ENCODE peak calls at places on chromosomes 11 and 22, in eight cellular contexts. X is GM12878, V is stomach, M is tibial nerve, A is A549, Q is K562, E is transverse colon, B is suprapubic skin. G is an unnamed sample.

GRCh38 chr11:113176971-113177370 is 137.4 kb upstream of the TTC12 start:
- DNase-seq in X (no peak), V (no peak), M (no peak), A (no peak), Q (no peak), E (no peak), B (no peak), G (no peak)

GRCh38 chr11:20597137-20597923 is 2.1 kb upstream of the SLC6A5 start:
- DNase-seq in X (no peak), V (no peak), M (no peak), A (no peak), Q (no peak), E (no peak), B (no peak), G (no peak)

GRCh38 chr11:335779-336665 is 15.4 kb upstream of the IFITM3 start:
- DNase-seq in X (no peak), V (no peak), M (no peak), A (no peak), Q (peak), E (no peak), B (no peak), G (peak)

GRCh38 chr22:25746012-25746373 is 4.0 kb downstream of the MYO18B start:
- DNase-seq in X (no peak), V (no peak), M (no peak), A (no peak), Q (no peak), E (no peak), B (no peak), G (no peak)

GRCh38 chr11:6563121-6563619 is 40.2 kb downstream of the RRP8 start:
- DNase-seq in X (no peak), V (no peak), M (no peak), A (no peak), Q (peak), E (no peak), B (no peak), G (no peak)

GRCh38 chr22:22928666-22929380 is 41.2 kb downstream of the IGLL5 start:
- DNase-seq in X (peak), V (peak), M (no peak), A (no peak), Q (no peak), E (peak), B (no peak), G (no peak)

GRCh38 chr11:19311306-19312030 is 70.7 kb upstream of the E2F8 start:
- DNase-seq in X (peak), V (peak), M (peak), A (peak), Q (peak), E (peak), B (no peak), G (peak)

GRCh38 chr11:91926967-91927366 is 297.7 kb upstream of the FAT3 start:
- DNase-seq in X (no peak), V (no peak), M (no peak), A (no peak), Q (no peak), E (peak), B (no peak), G (no peak)

GRCh38 chr11:63911440-63911839 is 5.5 kb downstream of the RCOR2 start:
- DNase-seq in X (no peak), V (no peak), M (no peak), A (no peak), Q (no peak), E (no peak), B (no peak), G (no peak)

GRCh38 chr11:116840224-116840745 is 2.9 kb upstream of the APOA1 start:
- DNase-seq in X (no peak), V (no peak), M (no peak), A (no peak), Q (peak), E (no peak), B (peak), G (no peak)

GRCh38 chr11:1641096-1641495 is 11.5 kb downstream of the KRTAP5-5 start:
- DNase-seq in X (no peak), V (no peak), M (no peak), A (no peak), Q (no peak), E (no peak), B (no peak), G (no peak)

GRCh38 chr11:87038235-87038960 is 664 bp downstream of the TMEM135 start:
- DNase-seq in X (no peak), V (no peak), M (no peak), A (no peak), Q (no peak), E (no peak), B (no peak), G (no peak)

GRCh38 chr11:22169833-22170232 is 23.1 kb upstream of the ANO5 start:
- DNase-seq in X (no peak), V (no peak), M (no peak), A (no peak), Q (no peak), E (no peak), B (no peak), G (no peak)

GRCh38 chr22:44409691-44410316 is 88.2 kb downstream of the RTL6 start:
- DNase-seq in X (no peak), V (no peak), M (no peak), A (no peak), Q (no peak), E (no peak), B (peak), G (no peak)

DNA sequence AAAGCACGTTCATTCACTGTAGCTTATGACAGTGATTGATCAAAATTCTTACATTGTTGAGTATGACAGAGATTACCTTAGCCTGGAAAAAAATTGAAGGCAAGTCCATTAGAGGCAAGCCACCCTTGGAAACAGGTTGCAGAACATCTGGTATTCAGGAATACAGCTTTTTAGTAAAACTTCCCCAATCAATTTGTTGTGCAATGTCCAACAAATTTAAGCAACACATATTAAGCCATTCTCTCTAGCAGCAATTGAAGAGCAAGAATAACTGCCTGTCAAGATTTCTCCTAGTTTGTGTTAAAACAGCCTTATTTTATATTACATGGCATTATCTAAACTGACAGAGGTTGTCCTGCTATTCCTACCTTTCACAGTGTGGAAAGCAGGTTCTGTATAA is 37.0 kb downstream of the BCL2L13 start:
- DNase-seq in X (no peak), V (no peak), M (no peak), A (no peak), Q (no peak), E (no peak), B (no peak), G (no peak)
- H3K27ac ChIP-seq in X (no peak), V (no peak), M (no peak), A (no peak), Q (no peak), E (no peak), B (no peak), G (no peak)

GRCh38 chr11:111555255-111555654 is 14.7 kb downstream of the LAYN start:
- DNase-seq in X (no peak), V (no peak), M (no peak), A (no peak), Q (no peak), E (no peak), B (no peak), G (no peak)

GRCh38 chr11:111549869-111550203 is 9.3 kb downstream of the LAYN start:
- DNase-seq in X (no peak), V (no peak), M (no peak), A (no peak), Q (no peak), E (no peak), B (no peak), G (no peak)

GRCh38 chr11:111557425-111558111 is 17.0 kb downstream of the LAYN start:
- DNase-seq in X (no peak), V (no peak), M (no peak), A (no peak), Q (no peak), E (no peak), B (no peak), G (no peak)

GRCh38 chr11:111550258-111550657 is 9.7 kb downstream of the LAYN start:
- DNase-seq in X (no peak), V (no peak), M (no peak), A (no peak), Q (no peak), E (no peak), B (no peak), G (no peak)

DNA sequence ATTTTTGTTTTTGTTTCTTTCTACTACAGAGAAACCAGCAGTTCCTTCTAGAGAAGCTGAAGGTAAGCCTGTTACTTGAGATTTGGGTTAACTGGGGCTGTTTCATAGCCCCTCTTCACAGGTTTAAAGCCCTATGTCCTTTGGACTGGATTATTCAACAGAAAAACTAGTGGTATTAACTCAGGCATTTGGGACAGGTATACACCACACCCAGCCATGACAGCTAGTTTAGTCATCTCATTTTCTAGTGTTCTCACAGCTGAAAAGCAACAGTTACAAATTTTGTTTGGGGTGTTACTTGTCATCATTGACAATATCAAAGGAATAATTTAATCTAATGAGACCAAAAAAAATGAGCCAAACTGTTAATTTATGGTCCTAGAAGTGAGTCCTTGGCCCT is 14.0 kb downstream of the LAYN start:
- DNase-seq in X (no peak), V (no peak), M (no peak), A (no peak), Q (no peak), E (no peak), B (no peak), G (no peak)
- TF ChIP-seq EP300 in X (no peak), V (no peak), M (no peak), A (no peak), Q (no peak), E (no peak), B (no peak), G (no peak)

GRCh38 chr22:27136596-27136995 is 479.2 kb downstream of the MIAT start:
- DNase-seq in X (no peak), V (no peak), M (no peak), A (no peak), Q (no peak), E (no peak), B (no peak), G (no peak)

GRCh38 chr22:27133951-27134664 is 476.7 kb downstream of the MIAT start:
- DNase-seq in X (no peak), V (peak), M (no peak), A (peak), Q (peak), E (peak), B (peak), G (no peak)

GRCh38 chr22:27132896-27133500 is 475.6 kb downstream of the MIAT start:
- DNase-seq in X (no peak), V (no peak), M (no peak), A (no peak), Q (no peak), E (no peak), B (no peak), G (no peak)

GRCh38 chr22:27137809-27138400 is 480.5 kb downstream of the MIAT start:
- DNase-seq in X (no peak), V (no peak), M (no peak), A (no peak), Q (no peak), E (no peak), B (no peak), G (no peak)

GRCh38 chr22:27135582-27135981 is 478.2 kb downstream of the MIAT start:
- DNase-seq in X (no peak), V (no peak), M (no peak), A (peak), Q (no peak), E (no peak), B (no peak), G (no peak)
- H3K27ac ChIP-seq in X (no peak), V (no peak), M (peak), A (peak), Q (no peak), E (no peak), B (no peak), G (no peak)

GRCh38 chr11:66337103-66337899 is 1.1 kb upstream of the RIN1 start:
- DNase-seq in X (no peak), V (no peak), M (no peak), A (no peak), Q (no peak), E (no peak), B (no peak), G (no peak)
- TF ChIP-seq EP300 in X (no peak), V (no peak), M (no peak), A (no peak), Q (no peak), E (no peak), B (no peak), G (no peak)

GRCh38 chr22:40190501-40190900 is 12.8 kb downstream of the TNRC6B start:
- DNase-seq in X (no peak), V (peak), M (no peak), A (no peak), Q (peak), E (no peak), B (no peak), G (no peak)
- H3K27ac ChIP-seq in X (no peak), V (no peak), M (no peak), A (no peak), Q (peak), E (no peak), B (no peak), G (no peak)

GRCh38 chr11:67272327-67273259 is 6.3 kb downstream of the GRK2 start:
- DNase-seq in X (no peak), V (no peak), M (peak), A (no peak), Q (no peak), E (peak), B (peak), G (peak)
- TF ChIP-seq EP300 in X (no peak), V (no peak), M (no peak), A (no peak), Q (no peak), E (no peak), B (no peak), G (no peak)

DNA sequence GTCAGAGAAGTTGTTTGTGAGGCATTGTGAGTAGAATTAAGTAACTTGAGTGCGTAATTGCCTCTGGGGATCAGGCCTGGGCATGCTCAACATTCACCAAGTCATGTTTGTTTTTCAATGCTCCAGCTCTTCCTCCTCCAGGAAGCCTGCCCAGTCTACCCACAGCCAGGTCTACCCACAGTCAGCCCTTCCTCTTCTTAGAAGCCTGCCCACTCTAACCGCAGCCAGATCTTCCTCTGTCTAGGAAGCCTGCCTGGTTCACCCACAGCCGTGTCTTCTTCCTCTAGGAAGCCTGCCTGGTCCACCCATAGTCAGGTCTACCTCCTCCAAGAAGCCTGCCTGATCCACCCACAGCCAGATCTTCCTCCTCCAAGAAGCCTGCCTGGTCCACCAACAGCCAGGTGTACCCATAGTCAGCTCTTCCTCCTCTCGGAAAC is 25.0 kb downstream of the LRP5 start:
- DNase-seq in X (no peak), V (no peak), M (no peak), A (no peak), Q (no peak), E (no peak), B (no peak), G (no peak)
- H3K27ac ChIP-seq in X (no peak), V (peak), M (peak), A (no peak), Q (no peak), E (peak), B (peak), G (no peak)

GRCh38 chr22:49100764-49101163 is 726.9 kb downstream of the BRD1 start:
- DNase-seq in X (no peak), V (no peak), M (no peak), A (no peak), Q (no peak), E (no peak), B (peak), G (no peak)

GRCh38 chr22:49101225-49101624 is 726.4 kb downstream of the BRD1 start:
- DNase-seq in X (no peak), V (no peak), M (no peak), A (no peak), Q (no peak), E (no peak), B (no peak), G (no peak)

GRCh38 chr22:49100316-49100715 is 727.4 kb downstream of the BRD1 start:
- DNase-seq in X (no peak), V (no peak), M (no peak), A (no peak), Q (no peak), E (no peak), B (peak), G (no peak)

GRCh38 chr22:49102367-49102766 is 725.3 kb downstream of the BRD1 start:
- DNase-seq in X (no peak), V (no peak), M (no peak), A (no peak), Q (no peak), E (no peak), B (no peak), G (no peak)

GRCh38 chr22:49101873-49102272 is 725.8 kb downstream of the BRD1 start:
- DNase-seq in X (no peak), V (no peak), M (no peak), A (no peak), Q (no peak), E (no peak), B (no peak), G (no peak)
- TF ChIP-seq EP300 in X (no peak), V (no peak), M (no peak), A (no peak), Q (no peak), E (no peak), B (no peak), G (no peak)

GRCh38 chr11:75606099-75606498 is 44.0 kb downstream of the SERPINH1 start:
- DNase-seq in X (no peak), V (no peak), M (no peak), A (no peak), Q (no peak), E (no peak), B (no peak), G (no peak)

GRCh38 chr11:75615709-75616108 is 53.1 kb downstream of the MAP6 start:
- DNase-seq in X (no peak), V (no peak), M (no peak), A (no peak), Q (no peak), E (no peak), B (no peak), G (no peak)

GRCh38 chr11:75611823-75612222 is 49.8 kb downstream of the SERPINH1 start:
- DNase-seq in X (no peak), V (no peak), M (no peak), A (no peak), Q (no peak), E (no peak), B (no peak), G (no peak)
- H3K27ac ChIP-seq in X (no peak), V (no peak), M (no peak), A (no peak), Q (no peak), E (no peak), B (no peak), G (no peak)

GRCh38 chr11:35968386-35969088 is 24.7 kb downstream of the LDLRAD3 start:
- DNase-seq in X (no peak), V (no peak), M (no peak), A (no peak), Q (no peak), E (no peak), B (no peak), G (no peak)

GRCh38 chr11:35971841-35972422 is 28.1 kb downstream of the LDLRAD3 start:
- DNase-seq in X (peak), V (no peak), M (no peak), A (no peak), Q (no peak), E (no peak), B (no peak), G (no peak)

GRCh38 chr11:35970445-35970844 is 26.6 kb downstream of the LDLRAD3 start:
- DNase-seq in X (no peak), V (no peak), M (no peak), A (no peak), Q (no peak), E (no peak), B (no peak), G (no peak)

GRCh38 chr11:35967042-35967441 is 23.2 kb downstream of the LDLRAD3 start:
- DNase-seq in X (no peak), V (no peak), M (no peak), A (no peak), Q (no peak), E (no peak), B (no peak), G (no peak)

GRCh38 chr11:35969089-35970046 is 25.5 kb downstream of the LDLRAD3 start:
- DNase-seq in X (no peak), V (peak), M (no peak), A (no peak), Q (no peak), E (peak), B (no peak), G (no peak)
- TF ChIP-seq EP300 in X (no peak), V (no peak), M (no peak), A (no peak), Q (no peak), E (no peak), B (no peak), G (no peak)